ENCODE peak calls at places on chromosomes 1 and 21, in nine cellular contexts. B, W, K, T, H, J, G, E and V are unnamed samples.

GRCh38 chr1:229786974-229787610 is 161.0 kb downstream of the URB2 start:
- DNase-seq in B (peak), W (no peak), K (no peak), T (no peak), H (no peak), J (no peak), G (no peak), E (no peak), V (peak)

GRCh38 chr1:47984175-47984789 is 12.9 kb downstream of the TRABD2B start:
- DNase-seq in B (peak), W (no peak), K (peak), T (no peak), H (peak), J (no peak), G (no peak), E (no peak), V (no peak)

GRCh38 chr1:5938068-5938740 is 54.0 kb downstream of the NPHP4 start:
- DNase-seq in B (no peak), W (no peak), K (no peak), T (no peak), H (no peak), J (no peak), G (peak), E (no peak), V (no peak)

GRCh38 chr1:94050675-94051074 is 70.3 kb downstream of the ABCA4 start:
- DNase-seq in B (no peak), W (no peak), K (no peak), T (no peak), H (no peak), J (no peak), G (no peak), E (no peak), V (no peak)

GRCh38 chr1:201597551-201598230 is 58.8 kb downstream of the NAV1 start:
- DNase-seq in B (no peak), W (no peak), K (peak), T (no peak), H (peak), J (no peak), G (no peak), E (no peak), V (no peak)

GRCh38 chr1:182003953-182004586 is 57.4 kb downstream of the ZNF648 start:
- DNase-seq in B (peak), W (no peak), K (peak), T (no peak), H (no peak), J (no peak), G (peak), E (no peak), V (peak)

GRCh38 chr1:18077657-18078215 is 29.9 kb upstream of the IGSF21 start:
- DNase-seq in B (no peak), W (no peak), K (no peak), T (no peak), H (no peak), J (no peak), G (no peak), E (no peak), V (peak)

GRCh38 chr1:232587141-232588008 is 42.6 kb downstream of the SIPA1L2 start:
- DNase-seq in B (no peak), W (no peak), K (no peak), T (no peak), H (no peak), J (no peak), G (no peak), E (no peak), V (no peak)

GRCh38 chr1:232031156-232031555 is 404.6 kb downstream of the DISC1 start:
- DNase-seq in B (no peak), W (no peak), K (no peak), T (no peak), H (no peak), J (no peak), G (no peak), E (no peak), V (no peak)

GRCh38 chr1:221327954-221328353 is 413.9 kb downstream of the DUSP10 start:
- DNase-seq in B (no peak), W (no peak), K (no peak), T (no peak), H (no peak), J (no peak), G (no peak), E (no peak), V (peak)

GRCh38 chr1:100868364-100868995 is 26.2 kb downstream of the EXTL2 start:
- DNase-seq in B (no peak), W (peak), K (no peak), T (no peak), H (no peak), J (peak), G (peak), E (peak), V (peak)

GRCh38 chr1:182725264-182725965 is 41.0 kb upstream of the RGS8 start:
- DNase-seq in B (no peak), W (peak), K (no peak), T (no peak), H (no peak), J (no peak), G (no peak), E (no peak), V (no peak)

GRCh38 chr1:236685917-236686814 is at the start of gene ACTN2:
- DNase-seq in B (peak), W (peak), K (peak), T (peak), H (peak), J (peak), G (no peak), E (peak), V (peak)

GRCh38 chr1:169488157-169488556 is 2.4 kb upstream of the SLC19A2 start:
- DNase-seq in B (no peak), W (no peak), K (no peak), T (no peak), H (no peak), J (no peak), G (no peak), E (peak), V (no peak)

GRCh38 chr1:16064536-16065196 is 8.8 kb downstream of the FAM131C start:
- DNase-seq in B (no peak), W (no peak), K (no peak), T (no peak), H (peak), J (no peak), G (no peak), E (no peak), V (no peak)

GRCh38 chr1:24384251-24385090 is 29.1 kb downstream of the STPG1 start:
- DNase-seq in B (no peak), W (peak), K (no peak), T (peak), H (no peak), J (no peak), G (peak), E (no peak), V (no peak)

GRCh38 chr1:91555821-91556531 is 55.3 kb downstream of the CDC7 start:
- DNase-seq in B (no peak), W (peak), K (no peak), T (no peak), H (no peak), J (no peak), G (peak), E (no peak), V (no peak)

GRCh38 chr1:47547753-47548152 is 109.9 kb downstream of the FOXD2 start:
- DNase-seq in B (no peak), W (no peak), K (no peak), T (no peak), H (no peak), J (no peak), G (peak), E (no peak), V (no peak)

GRCh38 chr1:12344611-12345299 is 114.9 kb downstream of the VPS13D start:
- DNase-seq in B (no peak), W (no peak), K (peak), T (no peak), H (no peak), J (peak), G (no peak), E (peak), V (no peak)

GRCh38 chr1:226738995-226739695 is at the start of gene ITPKB:
- DNase-seq in B (peak), W (peak), K (peak), T (peak), H (peak), J (peak), G (peak), E (peak), V (no peak)

GRCh38 chr1:35773711-35774110 is 3.9 kb upstream of the CLSPN start:
- DNase-seq in B (no peak), W (no peak), K (no peak), T (no peak), H (no peak), J (no peak), G (no peak), E (no peak), V (no peak)

GRCh38 chr1:26399034-26399433 is 11.6 kb upstream of the LIN28A start:
- DNase-seq in B (no peak), W (no peak), K (no peak), T (no peak), H (no peak), J (no peak), G (no peak), E (no peak), V (no peak)

GRCh38 chr1:115811140-115811828 is 29.6 kb downstream of the NHLH2 start:
- DNase-seq in B (peak), W (peak), K (no peak), T (no peak), H (peak), J (no peak), G (peak), E (no peak), V (no peak)

GRCh38 chr1:168114845-168115244 is 21.9 kb downstream of the GPR161 start:
- DNase-seq in B (no peak), W (no peak), K (no peak), T (no peak), H (no peak), J (no peak), G (no peak), E (no peak), V (peak)

GRCh38 chr1:201488817-201489581 is 17.9 kb downstream of the CSRP1 start:
- DNase-seq in B (no peak), W (no peak), K (no peak), T (no peak), H (peak), J (no peak), G (peak), E (no peak), V (no peak)

GRCh38 chr1:107993920-107994319 is 28.9 kb upstream of the VAV3 start:
- DNase-seq in B (no peak), W (peak), K (no peak), T (no peak), H (no peak), J (peak), G (peak), E (no peak), V (no peak)

GRCh38 chr1:113074237-113074636 is 1.2 kb downstream of the LRIG2 start:
- DNase-seq in B (no peak), W (peak), K (no peak), T (peak), H (no peak), J (no peak), G (no peak), E (no peak), V (no peak)

GRCh38 chr1:173099166-173099565 is 48.4 kb upstream of the TNFSF18 start:
- DNase-seq in B (no peak), W (no peak), K (no peak), T (no peak), H (no peak), J (no peak), G (no peak), E (no peak), V (no peak)

GRCh38 chr1:226985239-226985838 is 45.2 kb downstream of the COQ8A start:
- DNase-seq in B (no peak), W (no peak), K (no peak), T (no peak), H (no peak), J (no peak), G (no peak), E (no peak), V (no peak)

GRCh38 chr1:197234581-197234980 is 33.5 kb upstream of the CRB1 start:
- DNase-seq in B (no peak), W (no peak), K (no peak), T (no peak), H (no peak), J (peak), G (no peak), E (no peak), V (no peak)

GRCh38 chr1:189633658-189634057 is 844.0 kb downstream of the BRINP3 start:
- DNase-seq in B (no peak), W (no peak), K (no peak), T (no peak), H (no peak), J (no peak), G (no peak), E (no peak), V (no peak)

GRCh38 chr21:42456457-42456856 is 39.6 kb downstream of the RSPH1 start:
- DNase-seq in B (no peak), W (peak), K (no peak), T (no peak), H (no peak), J (no peak), G (peak), E (no peak), V (peak)

GRCh38 chr1:18100493-18101063 is 7.0 kb upstream of the IGSF21 start:
- DNase-seq in B (peak), W (peak), K (peak), T (peak), H (peak), J (peak), G (peak), E (peak), V (peak)

GRCh38 chr1:219577331-219577730 is 35.6 kb downstream of the ZC3H11B start:
- DNase-seq in B (no peak), W (no peak), K (no peak), T (no peak), H (no peak), J (no peak), G (no peak), E (no peak), V (no peak)